ENCODE peak calls at places on chromosomes 11 and 22, in four cellular contexts. I is K562, S is HepG2, Y is GM12878. Q is an unnamed sample.

GRCh38 chr11:12179019-12179418 is 68.6 kb downstream of the MICAL2 start:
- DNase-seq in Y (no peak), S (no peak), I (no peak), Q (no peak)

GRCh38 chr11:120537996-120538395 is 26.4 kb downstream of the GRIK4 start:
- DNase-seq in I (no peak), S (no peak), Y (no peak), Q (no peak)

GRCh38 chr11:32029721-32030120 is 61.2 kb upstream of the RCN1 start:
- DNase-seq in S (no peak), Y (no peak), I (no peak), Q (no peak)

GRCh38 chr11:4881860-4882500 is at the start of gene OR51T1:
- DNase-seq in I (peak), S (no peak), Y (no peak), Q (no peak)

GRCh38 chr11:18633256-18634139 is 644 bp downstream of the SPTY2D1 start:
- DNase-seq in Y (peak), S (no peak), I (no peak), Q (no peak)

GRCh38 chr11:7004482-7004881 is 15.7 kb downstream of the ZNF214 start:
- DNase-seq in I (no peak), Y (no peak), S (no peak), Q (no peak)

GRCh38 chr11:34594603-34595002 is 26.3 kb upstream of the EHF start:
- DNase-seq in Y (no peak), S (peak), I (no peak), Q (no peak)

GRCh38 chr22:49760280-49760629 is 67.4 kb downstream of the BRD1 start:
- DNase-seq in I (no peak), Y (peak), S (no peak), Q (no peak)

GRCh38 chr22:26681395-26681821 is 24.0 kb downstream of the MIAT start:
- DNase-seq in S (no peak), I (no peak), Y (no peak), Q (peak)

GRCh38 chr11:77698896-77699295 is 61.3 kb upstream of the CLNS1A start:
- DNase-seq in Y (no peak), I (no peak), S (no peak), Q (no peak)

GRCh38 chr22:37740455-37741311 is 43.8 kb downstream of the TRIOBP start:
- DNase-seq in S (no peak), Y (no peak), I (no peak), Q (no peak)

GRCh38 chr11:16193897-16194381 is 162.4 kb downstream of the SOX6 start:
- DNase-seq in Y (no peak), I (peak), S (peak), Q (no peak)

GRCh38 chr11:3123316-3123715 is 41.8 kb downstream of the OSBPL5 start:
- DNase-seq in S (no peak), I (no peak), Y (no peak), Q (peak)

GRCh38 chr22:50282361-50283144 is 12.4 kb upstream of the MAPK11 start:
- DNase-seq in Y (no peak), I (no peak), S (no peak), Q (no peak)

GRCh38 chr22:31488988-31489617 is 539 bp downstream of the EIF4ENIF1 start:
- DNase-seq in S (no peak), I (peak), Y (no peak), Q (peak)

GRCh38 chr11:18393581-18394299 is 623 bp upstream of the LDHA start:
- DNase-seq in Y (no peak), I (peak), S (no peak), Q (no peak)

GRCh38 chr22:22322792-22323191 is 78.2 kb downstream of the VPREB1 start:
- DNase-seq in S (no peak), I (no peak), Y (no peak), Q (no peak)
- TF ChIP-seq CBFB in S (no peak), I (no peak), Y (no peak), Q (no peak)

GRCh38 chr11:74636633-74637184 is 44.3 kb downstream of the POLD3 start:
- DNase-seq in Y (no peak), I (no peak), S (no peak), Q (no peak)
- TF ChIP-seq CBFB in Y (no peak), I (no peak), S (no peak), Q (no peak)

DNA sequence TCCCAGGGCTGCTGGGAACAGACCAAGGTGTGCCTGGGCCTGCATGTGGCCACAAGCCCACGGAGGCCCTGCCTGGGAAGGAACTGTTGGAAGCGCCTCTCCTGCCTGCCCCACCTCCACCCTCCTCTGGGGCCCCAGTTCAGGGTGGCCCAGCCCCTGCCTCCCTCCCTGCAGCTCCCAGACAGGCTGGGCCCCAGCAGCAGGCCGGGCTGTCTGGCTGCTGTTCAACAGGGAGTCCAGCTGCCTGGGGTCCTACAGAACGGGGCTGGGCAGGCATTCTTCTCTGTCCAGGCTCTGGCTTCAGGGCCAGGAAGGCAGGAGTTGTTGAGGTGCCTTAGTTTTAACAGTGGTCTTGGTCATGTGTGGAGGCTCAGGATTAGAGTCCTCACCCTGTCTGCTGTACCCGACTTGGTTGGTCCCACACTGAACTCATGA is 11.8 kb downstream of the PRDM11 start:
- DNase-seq in S (peak), Y (no peak), I (no peak), Q (no peak)
- TF ChIP-seq CBFB in S (no peak), Y (no peak), I (no peak), Q (no peak)

GRCh38 chr11:15123849-15124248 is 9.1 kb downstream of the INSC start:
- DNase-seq in I (no peak), Y (no peak), S (no peak), Q (no peak)
- TF ChIP-seq CBFB in I (no peak), Y (no peak), S (no peak), Q (no peak)

GRCh38 chr11:44607987-44608386 is 42.5 kb downstream of the CD82 start:
- DNase-seq in Y (no peak), S (no peak), I (no peak), Q (no peak)

GRCh38 chr11:44609783-44610155 is 44.3 kb downstream of the CD82 start:
- DNase-seq in S (no peak), Y (no peak), I (no peak), Q (no peak)

GRCh38 chr11:44608654-44609027 is 43.2 kb downstream of the CD82 start:
- DNase-seq in I (no peak), S (no peak), Y (no peak), Q (no peak)

GRCh38 chr11:44610556-44610955 is 45.1 kb downstream of the CD82 start:
- DNase-seq in Y (no peak), I (no peak), S (no peak), Q (no peak)

DNA sequence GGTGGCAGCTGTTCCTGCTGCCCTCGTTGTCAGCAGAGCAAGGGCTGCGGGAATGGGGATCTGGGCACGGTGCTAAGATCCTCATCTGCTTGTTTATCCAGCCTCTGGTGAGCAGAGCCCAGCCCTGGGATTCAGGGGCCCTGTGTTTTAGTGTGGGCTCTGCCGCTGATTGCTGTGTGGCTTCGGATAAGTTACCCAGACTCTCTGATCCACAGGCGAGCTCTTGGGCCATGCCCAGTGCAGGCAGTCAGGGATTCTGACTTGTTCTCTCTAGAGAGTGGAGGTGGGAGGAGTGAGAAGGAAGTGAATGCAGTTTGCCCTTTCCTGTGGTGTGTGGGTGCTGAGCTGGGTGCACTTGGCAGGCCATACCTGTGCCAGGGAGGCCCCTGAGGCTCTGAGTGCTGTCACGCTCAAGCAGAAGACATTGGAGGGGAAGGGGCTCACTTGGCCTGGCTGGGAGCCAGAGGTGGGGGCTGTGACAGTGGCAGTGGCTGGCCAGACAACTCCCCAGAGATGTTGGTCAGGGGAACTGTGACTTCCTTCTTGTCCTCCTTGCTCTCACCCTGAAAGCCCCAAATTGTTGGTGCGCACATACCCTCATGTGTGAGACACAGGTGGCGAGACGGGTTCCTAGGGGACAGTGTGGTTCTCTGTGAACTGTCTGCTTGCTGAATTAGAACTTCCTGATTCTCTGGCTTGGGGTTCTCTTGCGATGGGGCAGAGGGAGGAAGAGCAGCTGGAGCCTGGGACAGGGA is 43.7 kb downstream of the CD82 start:
- DNase-seq in S (no peak), Y (peak), I (no peak), Q (no peak)
- TF ChIP-seq CBFB in S (no peak), Y (peak), I (no peak), Q (no peak)

GRCh38 chr11:62081378-62082291 is 42.2 kb upstream of the INCENP start:
- DNase-seq in I (peak), Y (peak), S (peak), Q (peak)
- TF ChIP-seq CBFB in I (no peak), Y (no peak), S (no peak), Q (no peak)

GRCh38 chr22:24813861-24814770 is 8.1 kb downstream of the SGSM1 start:
- DNase-seq in Y (no peak), S (no peak), I (no peak), Q (no peak)
- TF ChIP-seq CBFB in Y (no peak), S (no peak), I (no peak), Q (no peak)

DNA sequence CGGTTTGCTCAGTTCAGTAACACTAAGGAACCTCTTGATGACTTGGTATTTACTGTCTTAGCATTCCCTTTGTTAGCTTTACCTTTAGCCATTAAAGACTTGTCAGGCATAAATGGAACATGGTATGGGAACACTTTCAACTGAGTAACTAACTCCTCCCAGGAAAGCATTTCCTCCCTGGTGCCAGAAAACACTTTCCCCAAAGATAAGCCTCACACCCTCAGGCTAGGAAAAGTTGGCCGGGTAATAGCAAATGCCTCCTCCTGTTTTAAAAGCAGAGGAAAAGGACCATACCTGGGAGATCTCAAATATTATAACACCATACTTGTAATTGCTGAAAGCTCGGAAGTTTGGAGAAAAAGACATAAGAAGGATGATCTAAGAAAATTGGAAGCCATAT is 12.0 kb downstream of the KCNJ11 start:
- DNase-seq in I (no peak), Y (no peak), S (no peak), Q (no peak)
- TF ChIP-seq CBFB in I (no peak), Y (no peak), S (no peak), Q (no peak)

GRCh38 chr11:63997801-63998332 is 11.6 kb downstream of the OTUB1 start:
- DNase-seq in Y (no peak), I (no peak), S (no peak), Q (no peak)

GRCh38 chr11:64000026-64000739 is 13.9 kb downstream of the OTUB1 start:
- DNase-seq in Y (no peak), I (no peak), S (no peak), Q (peak)

GRCh38 chr11:64000740-64001514 is 14.7 kb downstream of the OTUB1 start:
- DNase-seq in Y (no peak), I (no peak), S (no peak), Q (peak)

GRCh38 chr11:63998558-63999348 is 12.5 kb downstream of the OTUB1 start:
- DNase-seq in I (no peak), S (no peak), Y (no peak), Q (peak)

GRCh38 chr11:63999349-64000025 is 13.2 kb downstream of the OTUB1 start:
- DNase-seq in I (peak), Y (no peak), S (no peak), Q (peak)
- TF ChIP-seq CBFB in I (no peak), Y (no peak), S (no peak), Q (no peak)

DNA sequence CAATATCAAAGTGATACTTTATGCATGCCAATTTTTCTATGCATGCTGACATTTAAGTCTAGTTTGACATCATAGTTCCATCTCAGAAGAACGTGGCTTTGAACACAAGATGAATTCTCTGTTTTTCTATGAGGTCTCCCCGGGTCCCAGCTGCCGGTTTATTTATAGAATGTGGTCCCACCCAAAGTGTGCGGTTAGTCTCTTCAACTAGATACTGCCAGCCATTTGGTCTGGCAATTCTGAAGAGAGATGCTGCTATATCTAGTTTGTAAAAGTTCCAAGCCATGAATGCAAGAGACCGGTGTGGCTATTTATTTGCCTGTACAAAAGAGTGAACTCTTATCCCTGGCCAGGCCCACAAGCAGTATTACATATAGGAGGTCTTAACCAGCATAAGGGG is 9.2 kb downstream of the OR5A2 start:
- DNase-seq in Y (no peak), I (no peak), S (no peak), Q (no peak)
- TF ChIP-seq CBFB in Y (no peak), I (no peak), S (no peak), Q (no peak)

Q was measured in WTC11.